ENCODE peak calls at places on chromosomes 11 and 22, in nine cellular contexts. One of them, this sample, is unnamed.

GRCh38 chr22:50656122-50657070 is 16.2 kb upstream of the SHANK3 start:
- DNase-seq in ovary: no peak
- DNase-seq in tibial nerve: no peak
- DNase-seq in HCT116: no peak
- DNase-seq in transverse colon: no peak
- DNase-seq in IMR-90: peak
- DNase-seq in A549: peak
- DNase-seq in esophagus muscularis mucosa: no peak
- DNase-seq in sigmoid colon: peak
- DNase-seq in this sample: no peak

GRCh38 chr11:76622481-76623094 is 48.0 kb downstream of the LRRC32 start:
- DNase-seq in ovary: no peak
- DNase-seq in tibial nerve: no peak
- DNase-seq in HCT116: no peak
- DNase-seq in transverse colon: no peak
- DNase-seq in IMR-90: no peak
- DNase-seq in A549: no peak
- DNase-seq in esophagus muscularis mucosa: no peak
- DNase-seq in sigmoid colon: peak
- DNase-seq in this sample: no peak

GRCh38 chr22:19321757-19322156 is 30.2 kb upstream of the CLTCL1 start:
- DNase-seq in ovary: no peak
- DNase-seq in tibial nerve: no peak
- DNase-seq in HCT116: no peak
- DNase-seq in transverse colon: no peak
- DNase-seq in IMR-90: no peak
- DNase-seq in A549: no peak
- DNase-seq in esophagus muscularis mucosa: no peak
- DNase-seq in sigmoid colon: no peak
- DNase-seq in this sample: no peak

GRCh38 chr22:31240011-31240410 is 27.9 kb downstream of the LIMK2 start:
- DNase-seq in ovary: no peak
- DNase-seq in tibial nerve: no peak
- DNase-seq in HCT116: no peak
- DNase-seq in transverse colon: no peak
- DNase-seq in IMR-90: peak
- DNase-seq in A549: no peak
- DNase-seq in esophagus muscularis mucosa: no peak
- DNase-seq in sigmoid colon: no peak
- DNase-seq in this sample: no peak

GRCh38 chr22:23098718-23099524 is 28.6 kb downstream of the GNAZ start:
- DNase-seq in ovary: peak
- DNase-seq in tibial nerve: peak
- DNase-seq in HCT116: no peak
- DNase-seq in transverse colon: peak
- DNase-seq in IMR-90: no peak
- DNase-seq in A549: no peak
- DNase-seq in esophagus muscularis mucosa: no peak
- DNase-seq in sigmoid colon: peak
- DNase-seq in this sample: no peak

GRCh38 chr22:37559521-37559900 is 769 bp upstream of the CDC42EP1 start:
- DNase-seq in ovary: no peak
- DNase-seq in tibial nerve: no peak
- DNase-seq in HCT116: no peak
- DNase-seq in transverse colon: no peak
- DNase-seq in IMR-90: no peak
- DNase-seq in A549: no peak
- DNase-seq in esophagus muscularis mucosa: no peak
- DNase-seq in sigmoid colon: no peak
- DNase-seq in this sample: no peak

GRCh38 chr11:45028921-45029680 is 78.4 kb upstream of the TP53I11 start:
- DNase-seq in ovary: no peak
- DNase-seq in tibial nerve: no peak
- DNase-seq in HCT116: no peak
- DNase-seq in transverse colon: no peak
- DNase-seq in IMR-90: no peak
- DNase-seq in A549: no peak
- DNase-seq in esophagus muscularis mucosa: no peak
- DNase-seq in sigmoid colon: no peak
- DNase-seq in this sample: no peak

GRCh38 chr11:128328955-128329551 is 258.3 kb downstream of the ETS1 start:
- DNase-seq in ovary: no peak
- DNase-seq in tibial nerve: no peak
- DNase-seq in HCT116: no peak
- DNase-seq in transverse colon: no peak
- DNase-seq in IMR-90: no peak
- DNase-seq in A549: no peak
- DNase-seq in esophagus muscularis mucosa: no peak
- DNase-seq in sigmoid colon: no peak
- DNase-seq in this sample: no peak

GRCh38 chr11:84564180-84564866 is 1062.8 kb downstream of the DLG2 start:
- DNase-seq in ovary: no peak
- DNase-seq in tibial nerve: no peak
- DNase-seq in HCT116: peak
- DNase-seq in transverse colon: peak
- DNase-seq in IMR-90: peak
- DNase-seq in A549: peak
- DNase-seq in esophagus muscularis mucosa: no peak
- DNase-seq in sigmoid colon: no peak
- DNase-seq in this sample: no peak

GRCh38 chr11:79087238-79087956 is 353.4 kb downstream of the TENM4 start:
- DNase-seq in ovary: no peak
- DNase-seq in tibial nerve: no peak
- DNase-seq in HCT116: no peak
- DNase-seq in transverse colon: no peak
- DNase-seq in IMR-90: peak
- DNase-seq in A549: peak
- DNase-seq in esophagus muscularis mucosa: no peak
- DNase-seq in sigmoid colon: no peak
- DNase-seq in this sample: no peak

GRCh38 chr11:4887591-4887990 is 5.9 kb downstream of the OR51T1 start:
- DNase-seq in ovary: no peak
- DNase-seq in tibial nerve: no peak
- DNase-seq in HCT116: no peak
- DNase-seq in transverse colon: no peak
- DNase-seq in IMR-90: no peak
- DNase-seq in A549: no peak
- DNase-seq in esophagus muscularis mucosa: no peak
- DNase-seq in sigmoid colon: no peak
- DNase-seq in this sample: no peak

GRCh38 chr11:116948375-116948774 is 111.0 kb upstream of the APOA1 start:
- DNase-seq in ovary: no peak
- DNase-seq in tibial nerve: no peak
- DNase-seq in HCT116: peak
- DNase-seq in transverse colon: peak
- DNase-seq in IMR-90: peak
- DNase-seq in A549: no peak
- DNase-seq in esophagus muscularis mucosa: no peak
- DNase-seq in sigmoid colon: no peak
- DNase-seq in this sample: no peak

GRCh38 chr22:43988116-43988817 is 33.0 kb downstream of the SAMM50 start:
- DNase-seq in ovary: no peak
- DNase-seq in tibial nerve: no peak
- DNase-seq in HCT116: no peak
- DNase-seq in transverse colon: no peak
- DNase-seq in IMR-90: no peak
- DNase-seq in A549: no peak
- DNase-seq in esophagus muscularis mucosa: no peak
- DNase-seq in sigmoid colon: peak
- DNase-seq in this sample: no peak

GRCh38 chr11:119318240-119319135 is 1.6 kb upstream of the MCAM start:
- DNase-seq in ovary: peak
- DNase-seq in tibial nerve: no peak
- DNase-seq in HCT116: no peak
- DNase-seq in transverse colon: peak
- DNase-seq in IMR-90: peak
- DNase-seq in A549: no peak
- DNase-seq in esophagus muscularis mucosa: no peak
- DNase-seq in sigmoid colon: peak
- DNase-seq in this sample: no peak
- TF ChIP-seq POLR2A in ovary: no peak
- TF ChIP-seq POLR2A in tibial nerve: no peak
- TF ChIP-seq POLR2A in HCT116: no peak
- TF ChIP-seq POLR2A in transverse colon: peak
- TF ChIP-seq POLR2A in IMR-90: no peak
- TF ChIP-seq POLR2A in A549: no peak
- TF ChIP-seq POLR2A in esophagus muscularis mucosa: no peak
- TF ChIP-seq POLR2A in sigmoid colon: no peak
- TF ChIP-seq POLR2A in this sample: no peak

GRCh38 chr22:36360871-36361383 is 26.8 kb downstream of the MYH9 start:
- DNase-seq in ovary: no peak
- DNase-seq in tibial nerve: no peak
- DNase-seq in HCT116: no peak
- DNase-seq in transverse colon: no peak
- DNase-seq in IMR-90: peak
- DNase-seq in A549: no peak
- DNase-seq in esophagus muscularis mucosa: no peak
- DNase-seq in sigmoid colon: no peak
- DNase-seq in this sample: no peak

GRCh38 chr22:36360011-36360410 is 27.8 kb downstream of the MYH9 start:
- DNase-seq in ovary: no peak
- DNase-seq in tibial nerve: no peak
- DNase-seq in HCT116: no peak
- DNase-seq in transverse colon: no peak
- DNase-seq in IMR-90: no peak
- DNase-seq in A549: no peak
- DNase-seq in esophagus muscularis mucosa: no peak
- DNase-seq in sigmoid colon: no peak
- DNase-seq in this sample: no peak

GRCh38 chr22:36356708-36357694 is 30.8 kb downstream of the MYH9 start:
- DNase-seq in ovary: no peak
- DNase-seq in tibial nerve: no peak
- DNase-seq in HCT116: no peak
- DNase-seq in transverse colon: no peak
- DNase-seq in IMR-90: peak
- DNase-seq in A549: no peak
- DNase-seq in esophagus muscularis mucosa: no peak
- DNase-seq in sigmoid colon: no peak
- DNase-seq in this sample: no peak

GRCh38 chr22:36359172-36359973 is 28.4 kb downstream of the MYH9 start:
- DNase-seq in ovary: no peak
- DNase-seq in tibial nerve: no peak
- DNase-seq in HCT116: no peak
- DNase-seq in transverse colon: no peak
- DNase-seq in IMR-90: no peak
- DNase-seq in A549: no peak
- DNase-seq in esophagus muscularis mucosa: no peak
- DNase-seq in sigmoid colon: no peak
- DNase-seq in this sample: no peak

GRCh38 chr22:36358533-36359171 is 29.1 kb downstream of the MYH9 start:
- DNase-seq in ovary: no peak
- DNase-seq in tibial nerve: no peak
- DNase-seq in HCT116: no peak
- DNase-seq in transverse colon: no peak
- DNase-seq in IMR-90: no peak
- DNase-seq in A549: no peak
- DNase-seq in esophagus muscularis mucosa: no peak
- DNase-seq in sigmoid colon: peak
- DNase-seq in this sample: no peak
- TF ChIP-seq POLR2A in ovary: no peak
- TF ChIP-seq POLR2A in tibial nerve: no peak
- TF ChIP-seq POLR2A in HCT116: no peak
- TF ChIP-seq POLR2A in transverse colon: no peak
- TF ChIP-seq POLR2A in IMR-90: no peak
- TF ChIP-seq POLR2A in A549: no peak
- TF ChIP-seq POLR2A in esophagus muscularis mucosa: no peak
- TF ChIP-seq POLR2A in sigmoid colon: no peak
- TF ChIP-seq POLR2A in this sample: no peak

GRCh38 chr22:46650078-46650810 is 30.1 kb downstream of the GRAMD4 start:
- DNase-seq in ovary: no peak
- DNase-seq in tibial nerve: no peak
- DNase-seq in HCT116: no peak
- DNase-seq in transverse colon: no peak
- DNase-seq in IMR-90: no peak
- DNase-seq in A549: no peak
- DNase-seq in esophagus muscularis mucosa: no peak
- DNase-seq in sigmoid colon: no peak
- DNase-seq in this sample: no peak
- TF ChIP-seq POLR2A in ovary: no peak
- TF ChIP-seq POLR2A in tibial nerve: no peak
- TF ChIP-seq POLR2A in HCT116: no peak
- TF ChIP-seq POLR2A in transverse colon: no peak
- TF ChIP-seq POLR2A in IMR-90: no peak
- TF ChIP-seq POLR2A in A549: no peak
- TF ChIP-seq POLR2A in esophagus muscularis mucosa: no peak
- TF ChIP-seq POLR2A in sigmoid colon: no peak
- TF ChIP-seq POLR2A in this sample: no peak

DNA sequence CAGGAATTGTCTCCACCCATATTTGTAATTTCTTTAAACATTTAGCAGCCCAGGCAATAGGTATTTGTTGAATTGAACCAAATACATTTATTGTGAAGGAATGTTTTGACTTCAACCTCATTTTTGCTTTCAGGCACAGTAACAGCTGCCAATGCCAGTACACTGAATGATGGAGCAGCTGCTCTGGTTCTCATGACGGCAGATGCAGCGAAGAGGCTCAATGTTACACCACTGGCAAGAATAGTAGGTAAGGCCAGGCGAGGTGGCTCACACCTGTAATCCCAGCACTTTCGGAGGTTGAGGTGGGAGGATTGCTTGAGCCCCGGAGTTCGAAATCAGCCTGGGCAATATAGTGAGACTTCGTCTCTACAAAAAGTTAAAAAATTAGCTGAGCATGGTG is 20.9 kb downstream of the ACAT1 start:
- DNase-seq in ovary: no peak
- DNase-seq in tibial nerve: no peak
- DNase-seq in HCT116: no peak
- DNase-seq in transverse colon: no peak
- DNase-seq in IMR-90: no peak
- DNase-seq in A549: no peak
- DNase-seq in esophagus muscularis mucosa: no peak
- DNase-seq in sigmoid colon: no peak
- DNase-seq in this sample: no peak
- TF ChIP-seq POLR2A in ovary: no peak
- TF ChIP-seq POLR2A in tibial nerve: no peak
- TF ChIP-seq POLR2A in HCT116: no peak
- TF ChIP-seq POLR2A in transverse colon: no peak
- TF ChIP-seq POLR2A in IMR-90: no peak
- TF ChIP-seq POLR2A in A549: no peak
- TF ChIP-seq POLR2A in esophagus muscularis mucosa: no peak
- TF ChIP-seq POLR2A in sigmoid colon: no peak
- TF ChIP-seq POLR2A in this sample: no peak